ENCODE peak calls at places on chromosomes 4 and X, in nine cellular contexts. K is AG10803, O is GM12865, I is mucosa of descending colon, A is fibroblast of lung, Q is nephron progenitor cell, L is brain microvascular endothelial cell, D is AG09309, Z is psoas muscle. N is an unnamed sample.
A peak's percentile ranks its signal among the peaks of the same experiment; 100 is the strongest.

GRCh38 chr4:2432991-2433530 is 14.3 kb downstream of the CFAP99 start:
- DNase-seq in K (peak; percentile 11), O (no peak), I (no peak), A (peak; percentile 34), Q (no peak), L (peak; percentile 72), D (peak; percentile 18), Z (peak; percentile 43), N (no peak)

GRCh38 chr4:106201373-106201772 is 114.6 kb downstream of the TBCK start:
- DNase-seq in K (peak; percentile 14), O (no peak), I (no peak), A (peak; percentile 53), Q (no peak), L (no peak), D (no peak), Z (no peak), N (no peak)

GRCh38 chr4:143188325-143189088 is 3.8 kb downstream of the USP38 start:
- DNase-seq in K (no peak), O (no peak), I (no peak), A (no peak), Q (no peak), L (no peak), D (no peak), Z (no peak), N (no peak)

GRCh38 chrX:130097507-130098201 is 12.6 kb downstream of the ELF4 start:
- DNase-seq in K (no peak), O (no peak), I (peak; percentile 75), A (no peak), Q (no peak), L (no peak), D (no peak), Z (no peak), N (no peak)

GRCh38 chrX:9885150-9885549 is 82.0 kb upstream of the CLDN34 start:
- DNase-seq in K (peak; percentile 51), O (peak; percentile 59), I (peak; percentile 67), A (peak; percentile 67), Q (peak; percentile 63), L (peak; percentile 63), D (no peak), Z (peak; percentile 34), N (peak; percentile 74)

GRCh38 chrX:153723351-153724251 is 586 bp downstream of the BCAP31 start:
- DNase-seq in K (peak; percentile 42), O (peak; percentile 67), I (peak; percentile 50), A (peak; percentile 41), Q (peak; percentile 60), L (peak; percentile 13), D (no peak), Z (no peak), N (peak; percentile 74)

GRCh38 chr4:184281231-184282139 is 63.8 kb upstream of the ENPP6 start:
- DNase-seq in K (no peak), O (peak; percentile 92), I (no peak), A (no peak), Q (no peak), L (no peak), D (no peak), Z (no peak), N (peak; percentile 64)

GRCh38 chrX:9456250-9457074 is 8.4 kb upstream of the TBL1X start:
- DNase-seq in K (peak; percentile 15), O (no peak), I (no peak), A (peak; percentile 28), Q (no peak), L (no peak), D (no peak), Z (no peak), N (no peak)

GRCh38 chr4:86054676-86055075 is 305.2 kb downstream of the MAPK10 start:
- DNase-seq in K (peak; percentile 60), O (no peak), I (no peak), A (no peak), Q (no peak), L (no peak), D (no peak), Z (no peak), N (no peak)

GRCh38 chrX:31223817-31224216 is 152.0 kb upstream of the FTHL17 start:
- DNase-seq in K (peak; percentile 52), O (peak; percentile 54), I (no peak), A (peak; percentile 33), Q (no peak), L (peak; percentile 78), D (peak; percentile 46), Z (no peak), N (peak; percentile 5)

GRCh38 chr4:39256436-39256835 is 74.1 kb downstream of the WDR19 start:
- DNase-seq in K (peak; percentile 14), O (no peak), I (no peak), A (no peak), Q (no peak), L (peak; percentile 15), D (no peak), Z (no peak), N (no peak)

GRCh38 chr4:60463846-60464502 is 736.2 kb upstream of the ADGRL3 start:
- DNase-seq in K (no peak), O (no peak), I (no peak), A (peak; percentile 36), Q (no peak), L (peak; percentile 4), D (no peak), Z (no peak), N (no peak)

GRCh38 chrX:50327235-50327634 is 122.7 kb downstream of the CCNB3 start:
- DNase-seq in K (no peak), O (no peak), I (no peak), A (no peak), Q (no peak), L (no peak), D (no peak), Z (no peak), N (no peak)

GRCh38 chr4:18366762-18367358 is 345.3 kb upstream of the LCORL start:
- DNase-seq in K (peak; percentile 35), O (peak; percentile 72), I (peak; percentile 23), A (peak; percentile 59), Q (no peak), L (peak; percentile 2), D (no peak), Z (no peak), N (no peak)

GRCh38 chr4:17132226-17132625 is 233.8 kb upstream of the LDB2 start:
- DNase-seq in K (peak; percentile 31), O (no peak), I (no peak), A (peak; percentile 52), Q (no peak), L (no peak), D (no peak), Z (no peak), N (no peak)

GRCh38 chr4:38781854-38782261 is 932 bp downstream of the TLR10 start:
- DNase-seq in K (no peak), O (peak; percentile 76), I (no peak), A (no peak), Q (no peak), L (no peak), D (no peak), Z (no peak), N (no peak)

GRCh38 chrX:50470103-50471031 is at the start of gene DGKK:
- DNase-seq in K (no peak), O (no peak), I (no peak), A (no peak), Q (peak; percentile 70), L (no peak), D (no peak), Z (no peak), N (no peak)

GRCh38 chr4:87130482-87130881 is 89.9 kb downstream of the KLHL8 start:
- DNase-seq in K (no peak), O (no peak), I (no peak), A (no peak), Q (no peak), L (no peak), D (no peak), Z (no peak), N (no peak)

GRCh38 chr4:8333726-8334460 is 64.3 kb downstream of the HTRA3 start:
- DNase-seq in K (no peak), O (no peak), I (no peak), A (no peak), Q (no peak), L (no peak), D (no peak), Z (no peak), N (no peak)

GRCh38 chrX:115940888-115941332 is 229.6 kb upstream of the AGTR2 start:
- DNase-seq in K (peak; percentile 0), O (peak; percentile 56), I (peak; percentile 84), A (peak; percentile 0), Q (no peak), L (peak; percentile 52), D (peak; percentile 23), Z (peak; percentile 38), N (no peak)
- TF ChIP-seq CTCF in K (no peak), O (peak; percentile 14), I (no peak), A (no peak), Q (no peak), L (peak; percentile 29), D (peak; percentile 47), Z (peak; percentile 65), N (no peak)

GRCh38 chr4:104532677-104533076 is 38.0 kb upstream of the CXXC4 start:
- DNase-seq in K (no peak), O (no peak), I (no peak), A (no peak), Q (no peak), L (no peak), D (no peak), Z (no peak), N (no peak)

DNA sequence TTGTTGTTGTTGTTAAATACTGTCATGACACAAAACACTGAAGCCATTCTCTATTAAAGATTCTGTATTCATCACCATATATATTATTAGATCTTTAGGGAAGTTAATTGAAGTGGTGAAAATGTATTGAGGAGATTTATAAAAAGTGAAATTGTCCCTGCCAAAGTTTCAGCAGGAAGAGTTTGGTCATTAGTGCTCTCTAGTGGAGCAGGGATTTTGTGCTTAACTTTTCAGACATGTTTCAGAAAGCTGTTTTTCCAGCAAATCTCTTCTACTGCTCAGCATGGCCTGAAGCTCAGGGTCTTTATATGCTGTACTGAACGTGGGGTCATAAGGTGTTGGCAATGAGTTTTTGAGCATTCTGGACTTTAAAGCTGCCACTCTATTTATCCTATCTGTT is 36.7 kb upstream of the CXXC4 start:
- DNase-seq in K (no peak), O (no peak), I (no peak), A (peak; percentile 9), Q (no peak), L (no peak), D (no peak), Z (no peak), N (no peak)
- TF ChIP-seq CTCF in K (no peak), O (no peak), I (no peak), A (peak; percentile 29), Q (no peak), L (peak; percentile 32), D (no peak), Z (no peak), N (no peak)

GRCh38 chr4:168386002-168386401 is 67.5 kb upstream of the DDX60 start:
- DNase-seq in K (peak; percentile 56), O (no peak), I (no peak), A (no peak), Q (no peak), L (no peak), D (no peak), Z (no peak), N (no peak)
- TF ChIP-seq CTCF in K (no peak), O (no peak), I (no peak), A (no peak), Q (no peak), L (no peak), D (no peak), Z (no peak), N (no peak)

DNA sequence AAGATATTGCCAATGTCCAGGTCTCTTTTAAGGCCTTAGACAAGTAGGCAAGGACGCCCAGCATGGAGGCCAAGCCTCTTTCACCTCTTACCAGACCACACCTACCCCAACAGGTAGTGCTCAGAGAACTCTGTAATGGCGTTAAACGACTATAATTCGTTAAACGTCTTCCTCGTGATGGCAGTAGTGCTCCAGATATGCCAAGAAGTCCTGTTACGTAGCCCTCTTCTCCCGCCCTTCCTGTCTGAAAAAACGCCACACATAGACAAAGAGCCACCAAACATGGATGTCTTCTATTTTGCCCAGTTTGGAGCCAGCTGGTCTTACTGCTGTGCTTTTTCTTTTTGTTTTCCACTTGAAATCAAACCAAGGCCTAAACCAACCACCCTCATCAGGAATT is 190.7 kb downstream of the OR13H1 start:
- DNase-seq in K (no peak), O (peak; percentile 28), I (no peak), A (no peak), Q (no peak), L (peak; percentile 68), D (peak; percentile 61), Z (peak; percentile 55), N (no peak)
- TF ChIP-seq CTCF in K (no peak), O (no peak), I (no peak), A (no peak), Q (no peak), L (peak; percentile 36), D (peak; percentile 30), Z (peak; percentile 40), N (no peak)